ENCODE peak calls at places on chromosome 21, in eight cellular contexts. G is fibroblast of pulmonary artery, P is cardiac fibroblast, N is neural crest cell, B is AG09309, I is A549, Y is endodermal cell, X is upper lobe of right lung. C is an unnamed sample.

GRCh38 chr21:32382108-32382601 is 10.7 kb downstream of the URB1 start:
- DNase-seq in X (no peak), I (no peak), P (peak; percentile 58), Y (no peak), N (no peak), G (peak; percentile 54), B (peak; percentile 84), C (no peak)

GRCh38 chr21:26433386-26433785 is 139.7 kb downstream of the CYYR1 start:
- DNase-seq in N (no peak), X (no peak), Y (no peak), G (no peak), I (no peak), P (no peak), B (no peak), C (no peak)

GRCh38 chr21:31780944-31781343 is 49.0 kb upstream of the SCAF4 start:
- DNase-seq in I (no peak), Y (no peak), B (no peak), N (no peak), G (no peak), X (no peak), P (no peak), C (no peak)

GRCh38 chr21:25637846-25638245 is 1.2 kb upstream of the JAM2 start:
- DNase-seq in I (no peak), X (no peak), B (no peak), Y (no peak), P (no peak), N (no peak), G (no peak), C (no peak)

GRCh38 chr21:25857308-25858099 is 122.7 kb downstream of the GABPA start:
- DNase-seq in G (no peak), P (no peak), I (no peak), N (no peak), Y (no peak), B (no peak), X (no peak), C (no peak)

GRCh38 chr21:32426592-32427051 is 14.1 kb downstream of the EVA1C start:
- DNase-seq in G (peak; percentile 80), B (peak; percentile 42), N (no peak), Y (no peak), P (peak; percentile 78), X (peak; percentile 20), I (no peak), C (no peak)

GRCh38 chr21:31410763-31411278 is 66.8 kb upstream of the TIAM1 start:
- DNase-seq in I (no peak), G (no peak), P (no peak), B (no peak), Y (no peak), N (no peak), X (no peak), C (no peak)

GRCh38 chr21:25031750-25032149 is 575.5 kb downstream of the MRPL39 start:
- DNase-seq in I (no peak), Y (no peak), N (no peak), G (no peak), B (no peak), X (no peak), P (no peak), C (no peak)

GRCh38 chr21:15820857-15821256 is 91.1 kb downstream of the USP25 start:
- DNase-seq in P (peak; percentile 32), B (no peak), Y (no peak), N (no peak), X (no peak), I (no peak), G (peak; percentile 28), C (no peak)

DNA sequence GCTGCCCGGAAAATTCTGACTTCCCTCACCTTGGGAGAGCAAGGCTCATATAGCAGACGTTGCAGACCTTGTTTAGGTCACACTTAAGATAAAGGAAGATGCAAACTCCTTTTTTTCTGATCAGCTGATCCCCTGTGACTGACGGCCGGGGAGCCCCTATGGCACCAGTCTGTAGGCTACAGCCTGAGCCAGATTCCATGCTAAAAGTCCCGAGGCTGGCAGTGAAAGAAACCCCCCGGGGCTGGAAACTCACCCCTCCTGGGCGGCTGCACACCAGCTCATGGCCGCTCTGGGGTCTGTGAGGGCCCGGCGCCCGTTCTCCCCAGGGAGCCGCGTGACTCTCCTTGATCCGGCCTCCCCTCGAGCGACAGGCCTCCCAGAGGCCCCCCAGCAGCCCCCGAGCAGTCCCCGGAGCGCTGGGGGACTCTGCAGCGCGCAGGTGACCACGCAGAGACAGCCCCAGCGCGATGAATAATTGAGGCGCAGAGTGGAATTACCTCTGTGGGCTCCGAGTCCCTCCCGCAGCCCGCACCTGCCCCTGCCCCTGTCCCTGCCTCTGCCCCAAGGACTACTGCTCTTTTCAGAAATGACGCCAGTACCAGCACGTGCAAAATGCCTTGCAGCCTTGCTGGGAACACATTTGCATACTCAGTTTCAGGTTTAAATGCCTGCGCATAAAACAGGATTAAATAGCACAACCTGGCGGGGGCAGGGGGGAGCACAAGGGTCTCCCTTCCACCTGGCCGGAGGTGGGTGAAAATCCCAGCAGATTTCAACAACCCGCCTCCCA is 62.6 kb upstream of the CLDN14 start:
- DNase-seq in N (no peak), X (no peak), P (no peak), I (no peak), B (no peak), Y (peak; percentile 81), G (peak; percentile 9), C (no peak)
- TF ChIP-seq CTCF in N (no peak), X (no peak), P (no peak), I (no peak), B (no peak), Y (peak; percentile 62), G (no peak), C (no peak)

DNA sequence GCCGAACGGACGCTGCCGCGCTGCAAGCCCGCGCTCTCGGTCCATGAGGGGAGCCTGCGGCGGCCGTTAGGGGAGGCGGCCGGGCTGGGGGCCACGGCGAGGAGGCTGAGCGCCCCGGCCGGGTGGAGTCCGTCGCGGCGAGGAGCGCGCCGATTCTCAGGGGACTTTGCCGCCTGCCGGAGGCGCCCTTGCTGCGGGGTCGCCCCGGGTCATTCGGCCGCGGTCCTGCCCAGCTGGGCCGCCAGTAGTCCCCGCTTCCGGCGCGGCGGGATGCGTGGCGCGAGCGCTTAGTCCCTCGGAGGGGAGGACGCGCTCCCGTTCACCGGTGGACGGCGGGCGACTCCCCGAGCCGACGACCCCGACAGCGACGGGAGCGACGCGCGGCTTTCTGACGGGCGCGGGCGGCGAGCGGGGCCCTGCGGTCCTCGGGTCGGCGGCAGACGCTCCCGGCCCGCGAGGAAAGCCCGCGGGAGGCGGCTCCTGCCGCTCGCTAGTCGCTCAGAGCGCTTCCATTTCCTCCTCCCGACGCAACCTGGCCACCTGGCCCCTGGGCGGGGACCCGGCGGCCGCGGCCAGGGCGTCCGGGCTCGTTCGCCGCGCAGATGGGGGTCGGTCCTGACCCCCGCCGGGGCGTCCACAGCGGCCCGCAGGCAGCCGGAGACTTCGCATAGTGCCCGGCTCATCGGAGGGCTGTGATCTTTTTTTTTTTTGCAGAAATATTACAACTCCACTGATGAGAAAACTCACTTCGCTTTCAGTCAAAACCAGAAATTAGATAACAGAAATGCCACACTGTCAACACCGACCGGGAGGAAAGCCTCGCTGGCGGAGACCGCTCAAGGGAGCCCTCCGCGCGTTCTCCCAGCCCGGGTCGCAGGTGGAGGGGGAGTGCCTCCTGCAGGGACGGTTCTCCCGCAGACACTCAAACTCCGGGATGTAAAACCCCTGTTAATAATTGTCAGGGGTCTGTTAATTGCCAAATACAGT is 640 bp upstream of the ZBTB21 start:
- DNase-seq in B (no peak), P (no peak), X (peak; percentile 88), G (no peak), N (no peak), Y (peak; percentile 60), I (peak; percentile 7), C (no peak)
- TF ChIP-seq CTCF in B (no peak), P (no peak), X (peak; percentile 11), G (no peak), N (peak; percentile 17), Y (peak; percentile 47), I (no peak), C (no peak)

GRCh38 chr21:28338906-28339305 is 653.8 kb downstream of the LTN1 start:
- DNase-seq in Y (no peak), N (no peak), P (no peak), G (peak; percentile 7), X (no peak), I (no peak), B (no peak), C (no peak)

GRCh38 chr21:28334407-28334806 is 658.3 kb downstream of the LTN1 start:
- DNase-seq in I (no peak), B (no peak), Y (no peak), X (no peak), N (no peak), G (no peak), P (no peak), C (no peak)

GRCh38 chr21:28333455-28334108 is 659.1 kb downstream of the LTN1 start:
- DNase-seq in I (no peak), B (peak; percentile 61), N (no peak), P (peak; percentile 87), G (peak; percentile 81), Y (no peak), X (no peak), C (no peak)

GRCh38 chr21:28337319-28337718 is 655.4 kb downstream of the LTN1 start:
- DNase-seq in B (peak; percentile 51), P (peak; percentile 82), N (no peak), X (no peak), G (peak; percentile 83), I (no peak), Y (no peak), C (no peak)

DNA sequence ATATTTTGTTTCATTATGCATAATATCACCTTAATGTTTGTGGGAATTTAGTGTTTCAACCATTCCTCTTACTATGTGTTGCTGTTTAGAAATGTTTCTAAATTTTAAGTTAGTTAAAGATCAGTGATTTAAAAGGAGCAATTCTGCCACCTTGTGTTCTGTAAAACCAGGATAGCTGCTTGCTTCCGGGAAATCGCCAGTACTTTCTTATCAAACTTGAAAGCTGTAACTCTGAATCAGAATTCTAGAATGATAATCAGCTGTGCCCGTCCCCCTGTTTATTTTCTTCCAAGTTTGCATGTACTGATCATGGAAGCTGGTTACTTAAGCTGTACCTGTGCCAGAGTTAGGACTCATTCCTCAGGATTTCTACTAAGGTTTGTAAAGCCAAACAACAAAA is 656.4 kb downstream of the LTN1 start:
- DNase-seq in X (no peak), I (no peak), G (peak; percentile 92), Y (peak; percentile 57), B (peak; percentile 89), N (no peak), P (peak; percentile 91), C (no peak)
- TF ChIP-seq CTCF in X (peak; percentile 48), I (no peak), G (peak; percentile 64), Y (peak; percentile 83), B (peak; percentile 53), N (peak; percentile 67), P (peak; percentile 43), C (no peak)

GRCh38 chr21:46458315-46459023 is at the start of gene DIP2A:
- DNase-seq in Y (peak; percentile 98), X (peak; percentile 98), B (peak; percentile 83), I (peak; percentile 95), G (peak; percentile 97), N (peak; percentile 88), P (peak; percentile 97), C (peak; percentile 95)

GRCh38 chr21:46457801-46458314 is 833 bp upstream of the DIP2A start:
- DNase-seq in N (no peak), G (peak; percentile 43), P (peak; percentile 56), Y (no peak), B (no peak), X (peak; percentile 82), I (peak; percentile 16), C (no peak)

GRCh38 chr21:46456750-46457149 is 1.9 kb upstream of the DIP2A start:
- DNase-seq in P (no peak), I (no peak), N (no peak), Y (no peak), X (no peak), G (no peak), B (no peak), C (no peak)

GRCh38 chr21:46459356-46460112 is 843 bp downstream of the DIP2A start:
- DNase-seq in X (peak; percentile 73), P (peak; percentile 53), B (no peak), Y (peak; percentile 69), N (no peak), I (no peak), G (peak; percentile 46), C (no peak)

GRCh38 chr21:46459024-46459355 is 299 bp downstream of the DIP2A start:
- DNase-seq in B (no peak), Y (no peak), X (no peak), G (no peak), I (no peak), N (no peak), P (no peak), C (no peak)
- TF ChIP-seq CTCF in B (no peak), Y (no peak), X (no peak), G (no peak), I (no peak), N (no peak), P (no peak), C (no peak)

C was measured in CD14-positive monocyte.